ENCODE peak calls at places on chromosome 7, in nine cellular contexts. One of them, this sample, is unnamed.

GRCh38 chr7:27182861-27183681 is 2.0 kb downstream of the HOXA11 start:
- DNase-seq in PC-3: no peak
- DNase-seq in GM23338: peak; percentile 75
- DNase-seq in OCI-LY7: no peak
- DNase-seq in GM23248: peak; percentile 66
- DNase-seq in MM.1S: no peak
- DNase-seq in neural progenitor cell: peak; percentile 79
- DNase-seq in SK-N-SH: peak; percentile 55
- DNase-seq in HCT116: no peak
- DNase-seq in this sample: no peak

GRCh38 chr7:137755438-137755837 is 91.3 kb downstream of the DGKI start:
- DNase-seq in PC-3: no peak
- DNase-seq in GM23338: no peak
- DNase-seq in OCI-LY7: no peak
- DNase-seq in GM23248: no peak
- DNase-seq in MM.1S: no peak
- DNase-seq in neural progenitor cell: no peak
- DNase-seq in SK-N-SH: no peak
- DNase-seq in HCT116: no peak
- DNase-seq in this sample: no peak

GRCh38 chr7:121406866-121407439 is 10.8 kb upstream of the FAM3C start:
- DNase-seq in PC-3: no peak
- DNase-seq in GM23338: peak; percentile 26
- DNase-seq in OCI-LY7: no peak
- DNase-seq in GM23248: no peak
- DNase-seq in MM.1S: no peak
- DNase-seq in neural progenitor cell: no peak
- DNase-seq in SK-N-SH: no peak
- DNase-seq in HCT116: no peak
- DNase-seq in this sample: peak; percentile 23

GRCh38 chr7:81608748-81609382 is 161.0 kb downstream of the HGF start:
- DNase-seq in PC-3: peak; percentile 70
- DNase-seq in GM23338: no peak
- DNase-seq in OCI-LY7: no peak
- DNase-seq in GM23248: peak; percentile 60
- DNase-seq in MM.1S: no peak
- DNase-seq in neural progenitor cell: no peak
- DNase-seq in SK-N-SH: no peak
- DNase-seq in HCT116: no peak
- DNase-seq in this sample: no peak

GRCh38 chr7:159045839-159046238 is 98.8 kb downstream of the VIPR2 start:
- DNase-seq in PC-3: no peak
- DNase-seq in GM23338: no peak
- DNase-seq in OCI-LY7: no peak
- DNase-seq in GM23248: no peak
- DNase-seq in MM.1S: no peak
- DNase-seq in neural progenitor cell: no peak
- DNase-seq in SK-N-SH: no peak
- DNase-seq in HCT116: no peak
- DNase-seq in this sample: no peak

GRCh38 chr7:120272261-120272895 is 597 bp upstream of the KCND2 start:
- DNase-seq in PC-3: peak; percentile 66
- DNase-seq in GM23338: peak; percentile 92
- DNase-seq in OCI-LY7: peak; percentile 23
- DNase-seq in GM23248: peak; percentile 78
- DNase-seq in MM.1S: peak; percentile 84
- DNase-seq in neural progenitor cell: peak; percentile 81
- DNase-seq in SK-N-SH: peak; percentile 72
- DNase-seq in HCT116: peak; percentile 37
- DNase-seq in this sample: peak; percentile 67

GRCh38 chr7:108054537-108054936 is 51.6 kb upstream of the LAMB1 start:
- DNase-seq in PC-3: peak; percentile 54
- DNase-seq in GM23338: no peak
- DNase-seq in OCI-LY7: no peak
- DNase-seq in GM23248: no peak
- DNase-seq in MM.1S: no peak
- DNase-seq in neural progenitor cell: no peak
- DNase-seq in SK-N-SH: no peak
- DNase-seq in HCT116: no peak
- DNase-seq in this sample: no peak

GRCh38 chr7:50632561-50633413 is 67.6 kb upstream of the DDC start:
- DNase-seq in PC-3: peak; percentile 69
- DNase-seq in GM23338: peak; percentile 91
- DNase-seq in OCI-LY7: peak; percentile 55
- DNase-seq in GM23248: peak; percentile 62
- DNase-seq in MM.1S: peak; percentile 43
- DNase-seq in neural progenitor cell: peak; percentile 74
- DNase-seq in SK-N-SH: peak; percentile 74
- DNase-seq in HCT116: peak; percentile 19
- DNase-seq in this sample: peak; percentile 49

GRCh38 chr7:88278881-88279280 is 27.8 kb downstream of the STEAP4 start:
- DNase-seq in PC-3: no peak
- DNase-seq in GM23338: no peak
- DNase-seq in OCI-LY7: no peak
- DNase-seq in GM23248: peak; percentile 36
- DNase-seq in MM.1S: no peak
- DNase-seq in neural progenitor cell: no peak
- DNase-seq in SK-N-SH: no peak
- DNase-seq in HCT116: no peak
- DNase-seq in this sample: no peak

GRCh38 chr7:94183289-94183749 is 179.2 kb upstream of the BET1 start:
- DNase-seq in PC-3: peak; percentile 95
- DNase-seq in GM23338: peak; percentile 20
- DNase-seq in OCI-LY7: no peak
- DNase-seq in GM23248: peak; percentile 96
- DNase-seq in MM.1S: peak; percentile 42
- DNase-seq in neural progenitor cell: peak; percentile 11
- DNase-seq in SK-N-SH: no peak
- DNase-seq in HCT116: peak; percentile 82
- DNase-seq in this sample: peak; percentile 72

GRCh38 chr7:22207724-22208225 is 149.2 kb downstream of the RAPGEF5 start:
- DNase-seq in PC-3: no peak
- DNase-seq in GM23338: no peak
- DNase-seq in OCI-LY7: no peak
- DNase-seq in GM23248: no peak
- DNase-seq in MM.1S: no peak
- DNase-seq in neural progenitor cell: no peak
- DNase-seq in SK-N-SH: no peak
- DNase-seq in HCT116: no peak
- DNase-seq in this sample: no peak

GRCh38 chr7:34041716-34042115 is 136.4 kb downstream of the BMPER start:
- DNase-seq in PC-3: no peak
- DNase-seq in GM23338: no peak
- DNase-seq in OCI-LY7: no peak
- DNase-seq in GM23248: peak; percentile 76
- DNase-seq in MM.1S: no peak
- DNase-seq in neural progenitor cell: no peak
- DNase-seq in SK-N-SH: no peak
- DNase-seq in HCT116: no peak
- DNase-seq in this sample: no peak

GRCh38 chr7:14294637-14295036 is 305.2 kb upstream of the ETV1 start:
- DNase-seq in PC-3: peak; percentile 37
- DNase-seq in GM23338: no peak
- DNase-seq in OCI-LY7: no peak
- DNase-seq in GM23248: no peak
- DNase-seq in MM.1S: no peak
- DNase-seq in neural progenitor cell: no peak
- DNase-seq in SK-N-SH: no peak
- DNase-seq in HCT116: no peak
- DNase-seq in this sample: no peak

GRCh38 chr7:102264367-102264891 is 22.2 kb upstream of the SH2B2 start:
- DNase-seq in PC-3: no peak
- DNase-seq in GM23338: no peak
- DNase-seq in OCI-LY7: no peak
- DNase-seq in GM23248: no peak
- DNase-seq in MM.1S: no peak
- DNase-seq in neural progenitor cell: no peak
- DNase-seq in SK-N-SH: no peak
- DNase-seq in HCT116: no peak
- DNase-seq in this sample: no peak

GRCh38 chr7:6395898-6396582 is 51.7 kb downstream of the DAGLB start:
- DNase-seq in PC-3: no peak
- DNase-seq in GM23338: no peak
- DNase-seq in OCI-LY7: no peak
- DNase-seq in GM23248: no peak
- DNase-seq in MM.1S: no peak
- DNase-seq in neural progenitor cell: no peak
- DNase-seq in SK-N-SH: no peak
- DNase-seq in HCT116: no peak
- DNase-seq in this sample: no peak

GRCh38 chr7:31462636-31463035 is 51.3 kb upstream of the ITPRID1 start:
- DNase-seq in PC-3: no peak
- DNase-seq in GM23338: no peak
- DNase-seq in OCI-LY7: no peak
- DNase-seq in GM23248: no peak
- DNase-seq in MM.1S: no peak
- DNase-seq in neural progenitor cell: no peak
- DNase-seq in SK-N-SH: no peak
- DNase-seq in HCT116: no peak
- DNase-seq in this sample: no peak

GRCh38 chr7:128100949-128101713 is 69.9 kb upstream of the LRRC4 start:
- DNase-seq in PC-3: no peak
- DNase-seq in GM23338: no peak
- DNase-seq in OCI-LY7: no peak
- DNase-seq in GM23248: no peak
- DNase-seq in MM.1S: no peak
- DNase-seq in neural progenitor cell: no peak
- DNase-seq in SK-N-SH: no peak
- DNase-seq in HCT116: no peak
- DNase-seq in this sample: no peak

GRCh38 chr7:20488850-20489249 is 126.6 kb upstream of the ABCB5 start:
- DNase-seq in PC-3: no peak
- DNase-seq in GM23338: no peak
- DNase-seq in OCI-LY7: no peak
- DNase-seq in GM23248: no peak
- DNase-seq in MM.1S: no peak
- DNase-seq in neural progenitor cell: no peak
- DNase-seq in SK-N-SH: no peak
- DNase-seq in HCT116: no peak
- DNase-seq in this sample: no peak
- TF ChIP-seq EZH2phosphoT487 in PC-3: no peak
- TF ChIP-seq EZH2phosphoT487 in GM23338: no peak
- TF ChIP-seq EZH2phosphoT487 in OCI-LY7: no peak
- TF ChIP-seq EZH2phosphoT487 in GM23248: no peak
- TF ChIP-seq EZH2phosphoT487 in MM.1S: no peak
- TF ChIP-seq EZH2phosphoT487 in neural progenitor cell: no peak
- TF ChIP-seq EZH2phosphoT487 in SK-N-SH: no peak
- TF ChIP-seq EZH2phosphoT487 in HCT116: no peak
- TF ChIP-seq EZH2phosphoT487 in this sample: no peak

GRCh38 chr7:84422790-84423189 is 228.2 kb upstream of the SEMA3A start:
- DNase-seq in PC-3: peak; percentile 31
- DNase-seq in GM23338: no peak
- DNase-seq in OCI-LY7: no peak
- DNase-seq in GM23248: peak; percentile 54
- DNase-seq in MM.1S: no peak
- DNase-seq in neural progenitor cell: no peak
- DNase-seq in SK-N-SH: no peak
- DNase-seq in HCT116: no peak
- DNase-seq in this sample: no peak
- TF ChIP-seq EZH2phosphoT487 in PC-3: no peak
- TF ChIP-seq EZH2phosphoT487 in GM23338: no peak
- TF ChIP-seq EZH2phosphoT487 in OCI-LY7: no peak
- TF ChIP-seq EZH2phosphoT487 in GM23248: no peak
- TF ChIP-seq EZH2phosphoT487 in MM.1S: no peak
- TF ChIP-seq EZH2phosphoT487 in neural progenitor cell: no peak
- TF ChIP-seq EZH2phosphoT487 in SK-N-SH: no peak
- TF ChIP-seq EZH2phosphoT487 in HCT116: no peak
- TF ChIP-seq EZH2phosphoT487 in this sample: no peak

GRCh38 chr7:25725483-25725882 is 426.5 kb upstream of the NFE2L3 start:
- DNase-seq in PC-3: no peak
- DNase-seq in GM23338: no peak
- DNase-seq in OCI-LY7: no peak
- DNase-seq in GM23248: no peak
- DNase-seq in MM.1S: peak; percentile 30
- DNase-seq in neural progenitor cell: no peak
- DNase-seq in SK-N-SH: no peak
- DNase-seq in HCT116: no peak
- DNase-seq in this sample: no peak
- TF ChIP-seq EZH2phosphoT487 in PC-3: no peak
- TF ChIP-seq EZH2phosphoT487 in GM23338: no peak
- TF ChIP-seq EZH2phosphoT487 in OCI-LY7: no peak
- TF ChIP-seq EZH2phosphoT487 in GM23248: no peak
- TF ChIP-seq EZH2phosphoT487 in MM.1S: no peak
- TF ChIP-seq EZH2phosphoT487 in neural progenitor cell: no peak
- TF ChIP-seq EZH2phosphoT487 in SK-N-SH: no peak
- TF ChIP-seq EZH2phosphoT487 in HCT116: no peak
- TF ChIP-seq EZH2phosphoT487 in this sample: no peak

GRCh38 chr7:41336981-41337380 is 365.9 kb downstream of the INHBA start:
- DNase-seq in PC-3: no peak
- DNase-seq in GM23338: no peak
- DNase-seq in OCI-LY7: no peak
- DNase-seq in GM23248: peak; percentile 25
- DNase-seq in MM.1S: no peak
- DNase-seq in neural progenitor cell: no peak
- DNase-seq in SK-N-SH: no peak
- DNase-seq in HCT116: no peak
- DNase-seq in this sample: no peak

GRCh38 chr7:41336455-41336952 is 366.4 kb downstream of the INHBA start:
- DNase-seq in PC-3: no peak
- DNase-seq in GM23338: no peak
- DNase-seq in OCI-LY7: no peak
- DNase-seq in GM23248: peak; percentile 37
- DNase-seq in MM.1S: no peak
- DNase-seq in neural progenitor cell: no peak
- DNase-seq in SK-N-SH: no peak
- DNase-seq in HCT116: no peak
- DNase-seq in this sample: no peak

GRCh38 chr7:41334071-41334862 is 368.6 kb downstream of the INHBA start:
- DNase-seq in PC-3: no peak
- DNase-seq in GM23338: no peak
- DNase-seq in OCI-LY7: no peak
- DNase-seq in GM23248: no peak
- DNase-seq in MM.1S: no peak
- DNase-seq in neural progenitor cell: no peak
- DNase-seq in SK-N-SH: no peak
- DNase-seq in HCT116: no peak
- DNase-seq in this sample: no peak

DNA sequence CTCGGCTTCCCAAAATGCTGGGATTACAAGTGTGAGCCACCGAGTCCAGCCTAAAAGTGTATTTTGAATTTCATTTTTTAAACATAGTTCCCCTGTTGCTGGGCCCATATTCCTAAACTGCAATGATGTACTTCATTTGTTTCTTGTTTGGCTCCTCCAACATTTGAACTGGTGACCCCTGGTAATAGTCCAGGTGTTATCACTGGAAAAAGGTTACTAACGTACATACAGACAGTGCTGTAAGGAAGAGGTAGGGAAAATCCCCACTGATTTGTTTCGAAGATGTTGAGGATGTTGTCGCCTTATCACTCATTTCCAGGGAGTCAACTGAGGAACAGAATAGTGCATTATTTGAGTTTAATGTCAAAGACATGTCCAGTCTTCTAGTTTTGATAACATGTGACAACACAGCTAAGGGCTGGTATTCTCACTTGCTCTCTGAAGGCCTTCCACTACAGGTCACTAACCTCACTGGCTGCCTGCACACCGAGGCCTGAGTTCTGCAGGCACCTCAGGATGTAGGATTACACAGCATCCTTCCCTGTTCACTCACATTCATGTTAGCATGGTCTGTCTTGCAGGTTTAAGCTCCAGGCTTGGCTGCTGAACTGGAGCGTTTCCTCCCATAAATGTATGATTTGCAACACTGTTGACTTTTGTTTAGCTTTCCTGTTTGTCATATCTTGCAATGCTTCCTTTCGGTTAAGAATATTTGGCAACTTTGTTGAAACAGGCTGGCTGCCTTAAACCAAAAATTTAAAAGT is 362.8 kb downstream of the INHBA start:
- DNase-seq in PC-3: peak; percentile 83
- DNase-seq in GM23338: no peak
- DNase-seq in OCI-LY7: no peak
- DNase-seq in GM23248: no peak
- DNase-seq in MM.1S: no peak
- DNase-seq in neural progenitor cell: no peak
- DNase-seq in SK-N-SH: no peak
- DNase-seq in HCT116: no peak
- DNase-seq in this sample: no peak
- TF ChIP-seq EZH2phosphoT487 in PC-3: no peak
- TF ChIP-seq EZH2phosphoT487 in GM23338: no peak
- TF ChIP-seq EZH2phosphoT487 in OCI-LY7: no peak
- TF ChIP-seq EZH2phosphoT487 in GM23248: no peak
- TF ChIP-seq EZH2phosphoT487 in MM.1S: no peak
- TF ChIP-seq EZH2phosphoT487 in neural progenitor cell: no peak
- TF ChIP-seq EZH2phosphoT487 in SK-N-SH: no peak
- TF ChIP-seq EZH2phosphoT487 in HCT116: no peak
- TF ChIP-seq EZH2phosphoT487 in this sample: no peak